ENCODE peak calls at places on chromosome 13, in ten cellular contexts. One of them, this sample, is unnamed. For H3K36me3, the result is how much of the 10 kb centered on the place peaks cover.

GRCh38 chr13:28636677-28637317 is 22.1 kb upstream of the POMP start:
- DNase-seq in mesenchymal stem cell: peak
- DNase-seq in HCT116: peak
- DNase-seq in neuronal stem cell: peak
- DNase-seq in IMR-90: peak
- DNase-seq in mesendoderm: peak
- DNase-seq in GM23248: peak
- DNase-seq in fibroblast of lung: peak
- DNase-seq in PC-3: peak
- DNase-seq in endothelial cell of umbilical vein: peak
- DNase-seq in this sample: no peak

GRCh38 chr13:23289917-23290357 is 109.2 kb downstream of the SGCG start:
- DNase-seq in mesenchymal stem cell: no peak
- DNase-seq in fibroblast of lung: peak
- DNase-seq in mesendoderm: no peak
- DNase-seq in GM23248: peak
- DNase-seq in neuronal stem cell: no peak
- DNase-seq in IMR-90: peak
- DNase-seq in HCT116: no peak
- DNase-seq in endothelial cell of umbilical vein: no peak
- DNase-seq in PC-3: peak
- DNase-seq in this sample: no peak

GRCh38 chr13:60583196-60583908 is 186.3 kb downstream of the TDRD3 start:
- DNase-seq in HCT116: no peak
- DNase-seq in IMR-90: peak
- DNase-seq in neuronal stem cell: no peak
- DNase-seq in fibroblast of lung: peak
- DNase-seq in GM23248: peak
- DNase-seq in mesendoderm: peak
- DNase-seq in PC-3: no peak
- DNase-seq in mesenchymal stem cell: no peak
- DNase-seq in endothelial cell of umbilical vein: no peak
- DNase-seq in this sample: no peak

GRCh38 chr13:72160977-72161376 is 294.0 kb upstream of the DACH1 start:
- DNase-seq in endothelial cell of umbilical vein: no peak
- DNase-seq in mesendoderm: no peak
- DNase-seq in neuronal stem cell: no peak
- DNase-seq in fibroblast of lung: no peak
- DNase-seq in HCT116: no peak
- DNase-seq in PC-3: no peak
- DNase-seq in mesenchymal stem cell: no peak
- DNase-seq in IMR-90: no peak
- DNase-seq in GM23248: no peak
- DNase-seq in this sample: no peak

GRCh38 chr13:36475468-36475867 is 43.2 kb downstream of the CCNA1 start:
- DNase-seq in mesendoderm: peak
- DNase-seq in HCT116: no peak
- DNase-seq in PC-3: peak
- DNase-seq in neuronal stem cell: no peak
- DNase-seq in fibroblast of lung: peak
- DNase-seq in IMR-90: no peak
- DNase-seq in GM23248: no peak
- DNase-seq in mesenchymal stem cell: no peak
- DNase-seq in endothelial cell of umbilical vein: no peak
- DNase-seq in this sample: no peak

GRCh38 chr13:63910406-63910957 is 2494.8 kb upstream of the PCDH20 start:
- DNase-seq in HCT116: no peak
- DNase-seq in neuronal stem cell: peak
- DNase-seq in endothelial cell of umbilical vein: peak
- DNase-seq in IMR-90: peak
- DNase-seq in mesendoderm: peak
- DNase-seq in mesenchymal stem cell: peak
- DNase-seq in GM23248: no peak
- DNase-seq in PC-3: no peak
- DNase-seq in fibroblast of lung: peak
- DNase-seq in this sample: no peak

GRCh38 chr13:30985637-30986205 is 53.3 kb downstream of the TEX26 start:
- DNase-seq in GM23248: peak
- DNase-seq in HCT116: no peak
- DNase-seq in endothelial cell of umbilical vein: no peak
- DNase-seq in mesenchymal stem cell: peak
- DNase-seq in neuronal stem cell: no peak
- DNase-seq in PC-3: peak
- DNase-seq in mesendoderm: peak
- DNase-seq in fibroblast of lung: peak
- DNase-seq in IMR-90: peak
- DNase-seq in this sample: no peak

GRCh38 chr13:98842074-98842473 is 89.6 kb upstream of the SLC15A1 start:
- DNase-seq in endothelial cell of umbilical vein: no peak
- DNase-seq in mesenchymal stem cell: no peak
- DNase-seq in PC-3: no peak
- DNase-seq in mesendoderm: no peak
- DNase-seq in fibroblast of lung: no peak
- DNase-seq in GM23248: no peak
- DNase-seq in neuronal stem cell: no peak
- DNase-seq in HCT116: no peak
- DNase-seq in IMR-90: no peak
- DNase-seq in this sample: no peak

GRCh38 chr13:50596776-50597203 is 246.7 kb downstream of the DLEU7 start:
- DNase-seq in fibroblast of lung: no peak
- DNase-seq in IMR-90: no peak
- DNase-seq in neuronal stem cell: no peak
- DNase-seq in HCT116: no peak
- DNase-seq in endothelial cell of umbilical vein: no peak
- DNase-seq in PC-3: no peak
- DNase-seq in mesendoderm: peak
- DNase-seq in GM23248: no peak
- DNase-seq in mesenchymal stem cell: no peak
- DNase-seq in this sample: no peak

GRCh38 chr13:44523176-44524017 is 52.7 kb downstream of the TSC22D1 start:
- DNase-seq in neuronal stem cell: no peak
- DNase-seq in fibroblast of lung: peak
- DNase-seq in endothelial cell of umbilical vein: peak
- DNase-seq in mesenchymal stem cell: peak
- DNase-seq in PC-3: peak
- DNase-seq in HCT116: peak
- DNase-seq in IMR-90: peak
- DNase-seq in mesendoderm: peak
- DNase-seq in GM23248: peak
- DNase-seq in this sample: no peak

GRCh38 chr13:51881296-51881695 is 19.5 kb downstream of the CCDC70 start:
- DNase-seq in PC-3: no peak
- DNase-seq in neuronal stem cell: no peak
- DNase-seq in fibroblast of lung: no peak
- DNase-seq in HCT116: no peak
- DNase-seq in IMR-90: no peak
- DNase-seq in mesendoderm: no peak
- DNase-seq in GM23248: no peak
- DNase-seq in endothelial cell of umbilical vein: no peak
- DNase-seq in mesenchymal stem cell: no peak
- DNase-seq in this sample: no peak

GRCh38 chr13:51882570-51883225 is 20.9 kb downstream of the CCDC70 start:
- DNase-seq in mesenchymal stem cell: no peak
- DNase-seq in endothelial cell of umbilical vein: no peak
- DNase-seq in fibroblast of lung: no peak
- DNase-seq in mesendoderm: no peak
- DNase-seq in neuronal stem cell: no peak
- DNase-seq in IMR-90: no peak
- DNase-seq in HCT116: no peak
- DNase-seq in GM23248: no peak
- DNase-seq in PC-3: no peak
- DNase-seq in this sample: no peak

GRCh38 chr13:51874651-51875050 is 12.9 kb downstream of the CCDC70 start:
- DNase-seq in PC-3: no peak
- DNase-seq in fibroblast of lung: no peak
- DNase-seq in HCT116: no peak
- DNase-seq in mesendoderm: no peak
- DNase-seq in GM23248: no peak
- DNase-seq in neuronal stem cell: no peak
- DNase-seq in mesenchymal stem cell: no peak
- DNase-seq in IMR-90: no peak
- DNase-seq in endothelial cell of umbilical vein: no peak
- DNase-seq in this sample: no peak

GRCh38 chr13:51883226-51883600 is 21.4 kb downstream of the CCDC70 start:
- DNase-seq in fibroblast of lung: no peak
- DNase-seq in mesendoderm: no peak
- DNase-seq in GM23248: no peak
- DNase-seq in PC-3: no peak
- DNase-seq in endothelial cell of umbilical vein: no peak
- DNase-seq in IMR-90: no peak
- DNase-seq in mesenchymal stem cell: no peak
- DNase-seq in HCT116: no peak
- DNase-seq in neuronal stem cell: no peak
- DNase-seq in this sample: no peak

DNA sequence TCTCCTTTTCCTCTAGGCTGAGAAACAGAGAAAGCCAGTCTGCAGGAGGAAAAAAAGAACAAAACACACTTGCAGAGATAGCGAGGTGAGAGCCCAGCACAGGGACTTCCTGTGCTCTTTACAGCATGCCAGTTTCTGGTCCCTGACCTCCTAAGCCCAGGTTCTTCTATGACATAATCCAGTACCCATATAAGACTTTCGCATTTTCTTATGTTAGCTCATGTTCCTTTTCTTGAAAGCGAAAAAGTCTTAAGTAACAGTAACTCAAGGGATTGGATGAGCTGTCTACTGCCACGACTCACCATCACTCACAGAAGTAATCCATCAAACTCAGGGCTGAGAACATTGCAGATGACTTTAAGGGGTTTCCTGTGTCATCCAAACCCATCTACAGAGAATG is 17.4 kb downstream of the CCDC70 start:
- DNase-seq in neuronal stem cell: no peak
- DNase-seq in IMR-90: no peak
- DNase-seq in PC-3: no peak
- DNase-seq in mesendoderm: peak
- DNase-seq in mesenchymal stem cell: no peak
- DNase-seq in fibroblast of lung: no peak
- DNase-seq in endothelial cell of umbilical vein: no peak
- DNase-seq in HCT116: no peak
- DNase-seq in GM23248: no peak
- DNase-seq in this sample: no peak
- H3K27ac ChIP-seq in neuronal stem cell: no peak
- H3K27ac ChIP-seq in IMR-90: no peak
- H3K27ac ChIP-seq in PC-3: no peak
- H3K27ac ChIP-seq in mesendoderm: no peak
- H3K27ac ChIP-seq in mesenchymal stem cell: no peak
- H3K27ac ChIP-seq in fibroblast of lung: no peak
- H3K27ac ChIP-seq in endothelial cell of umbilical vein: no peak
- H3K27ac ChIP-seq in HCT116: no peak
- H3K27ac ChIP-seq in GM23248: no peak
- H3K27ac ChIP-seq in this sample: no peak

GRCh38 chr13:67298297-67298696 is 68.2 kb upstream of the PCDH9 start:
- DNase-seq in mesenchymal stem cell: no peak
- DNase-seq in endothelial cell of umbilical vein: no peak
- DNase-seq in GM23248: no peak
- DNase-seq in PC-3: no peak
- DNase-seq in neuronal stem cell: no peak
- DNase-seq in mesendoderm: no peak
- DNase-seq in fibroblast of lung: peak
- DNase-seq in IMR-90: peak
- DNase-seq in HCT116: no peak
- DNase-seq in this sample: no peak
- H3K9ac ChIP-seq in mesenchymal stem cell: no peak
- H3K9ac ChIP-seq in endothelial cell of umbilical vein: no peak
- H3K9ac ChIP-seq in GM23248: no peak
- H3K9ac ChIP-seq in PC-3: no peak
- H3K9ac ChIP-seq in neuronal stem cell: no peak
- H3K9ac ChIP-seq in mesendoderm: no peak
- H3K9ac ChIP-seq in fibroblast of lung: no peak
- H3K9ac ChIP-seq in IMR-90: no peak
- H3K9ac ChIP-seq in HCT116: no peak
- H3K9ac ChIP-seq in this sample: no peak

GRCh38 chr13:35345992-35346391 is 130.5 kb downstream of the MAB21L1 start:
- DNase-seq in IMR-90: no peak
- DNase-seq in fibroblast of lung: no peak
- DNase-seq in GM23248: no peak
- DNase-seq in mesendoderm: no peak
- DNase-seq in HCT116: no peak
- DNase-seq in endothelial cell of umbilical vein: no peak
- DNase-seq in mesenchymal stem cell: no peak
- DNase-seq in neuronal stem cell: no peak
- DNase-seq in PC-3: no peak
- DNase-seq in this sample: no peak

GRCh38 chr13:35347679-35348205 is 128.7 kb downstream of the MAB21L1 start:
- DNase-seq in neuronal stem cell: no peak
- DNase-seq in PC-3: no peak
- DNase-seq in IMR-90: no peak
- DNase-seq in mesenchymal stem cell: no peak
- DNase-seq in fibroblast of lung: no peak
- DNase-seq in endothelial cell of umbilical vein: no peak
- DNase-seq in HCT116: no peak
- DNase-seq in mesendoderm: peak
- DNase-seq in GM23248: no peak
- DNase-seq in this sample: no peak

GRCh38 chr13:35349052-35349451 is 127.4 kb downstream of the MAB21L1 start:
- DNase-seq in fibroblast of lung: no peak
- DNase-seq in mesenchymal stem cell: no peak
- DNase-seq in GM23248: no peak
- DNase-seq in endothelial cell of umbilical vein: peak
- DNase-seq in neuronal stem cell: no peak
- DNase-seq in HCT116: no peak
- DNase-seq in IMR-90: no peak
- DNase-seq in PC-3: no peak
- DNase-seq in mesendoderm: no peak
- DNase-seq in this sample: no peak

GRCh38 chr13:35343417-35343816 is 133.1 kb downstream of the MAB21L1 start:
- DNase-seq in mesenchymal stem cell: no peak
- DNase-seq in GM23248: no peak
- DNase-seq in PC-3: no peak
- DNase-seq in endothelial cell of umbilical vein: no peak
- DNase-seq in IMR-90: no peak
- DNase-seq in fibroblast of lung: no peak
- DNase-seq in mesendoderm: no peak
- DNase-seq in neuronal stem cell: no peak
- DNase-seq in HCT116: no peak
- DNase-seq in this sample: no peak

DNA sequence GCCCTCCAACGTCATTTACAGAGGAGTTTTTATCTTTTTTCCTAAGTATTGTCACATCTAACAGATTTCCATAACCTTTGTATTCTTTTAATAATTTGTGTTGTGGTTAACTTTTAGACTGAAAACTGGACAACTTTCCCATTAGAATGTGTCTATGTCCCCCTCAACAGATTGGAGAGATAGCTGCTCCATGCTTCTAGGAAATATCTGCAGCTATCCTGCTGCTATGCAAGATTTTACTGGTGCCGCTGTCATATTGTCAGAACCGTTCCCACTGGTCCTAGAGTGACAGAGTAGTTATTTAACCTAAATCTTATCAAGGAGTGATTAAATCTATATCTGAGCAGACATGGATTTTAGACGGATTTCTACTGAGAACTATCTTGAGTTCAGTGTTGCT is 130.0 kb downstream of the MAB21L1 start:
- DNase-seq in GM23248: no peak
- DNase-seq in endothelial cell of umbilical vein: no peak
- DNase-seq in HCT116: no peak
- DNase-seq in fibroblast of lung: no peak
- DNase-seq in mesenchymal stem cell: no peak
- DNase-seq in neuronal stem cell: no peak
- DNase-seq in mesendoderm: no peak
- DNase-seq in PC-3: no peak
- DNase-seq in IMR-90: no peak
- DNase-seq in this sample: no peak
- H3K36me3 ChIP-seq in GM23248: under half
- H3K36me3 ChIP-seq in endothelial cell of umbilical vein: under half
- H3K36me3 ChIP-seq in HCT116: under half
- H3K36me3 ChIP-seq in fibroblast of lung: under half
- H3K36me3 ChIP-seq in mesenchymal stem cell: under half
- H3K36me3 ChIP-seq in neuronal stem cell: under half
- H3K36me3 ChIP-seq in mesendoderm: under half
- H3K36me3 ChIP-seq in PC-3: under half
- H3K36me3 ChIP-seq in IMR-90: under half
- H3K36me3 ChIP-seq in this sample: under half

GRCh38 chr13:74025369-74025768 is 108.8 kb downstream of the KLF12 start:
- DNase-seq in mesendoderm: no peak
- DNase-seq in PC-3: no peak
- DNase-seq in mesenchymal stem cell: no peak
- DNase-seq in neuronal stem cell: no peak
- DNase-seq in endothelial cell of umbilical vein: no peak
- DNase-seq in IMR-90: no peak
- DNase-seq in HCT116: no peak
- DNase-seq in fibroblast of lung: no peak
- DNase-seq in GM23248: no peak
- DNase-seq in this sample: no peak
- H3K27ac ChIP-seq in mesendoderm: no peak
- H3K27ac ChIP-seq in PC-3: no peak
- H3K27ac ChIP-seq in mesenchymal stem cell: no peak
- H3K27ac ChIP-seq in neuronal stem cell: no peak
- H3K27ac ChIP-seq in endothelial cell of umbilical vein: no peak
- H3K27ac ChIP-seq in IMR-90: no peak
- H3K27ac ChIP-seq in HCT116: no peak
- H3K27ac ChIP-seq in fibroblast of lung: no peak
- H3K27ac ChIP-seq in GM23248: no peak
- H3K27ac ChIP-seq in this sample: no peak